ENCODE peak calls at places on chromosome 1, in four cellular contexts. Z, T, R and L are unnamed samples.

GRCh38 chr1:234957330-234958065 is 171.1 kb downstream of the TOMM20 start:
- DNase-seq in Z (peak; percentile 62), T (peak; percentile 97), R (no peak), L (no peak)

GRCh38 chr1:199089393-199090122 is 450.7 kb downstream of the PTPRC start:
- DNase-seq in Z (no peak), T (no peak), R (peak; percentile 38), L (no peak)

GRCh38 chr1:173043253-173043652 is 7.5 kb downstream of the TNFSF18 start:
- DNase-seq in Z (no peak), T (peak; percentile 46), R (no peak), L (no peak)

GRCh38 chr1:3553166-3553939 is 58.0 kb downstream of the MEGF6 start:
- DNase-seq in Z (no peak), T (no peak), R (no peak), L (no peak)

GRCh38 chr1:223189903-223190724 is 47.1 kb upstream of the TLR5 start:
- DNase-seq in Z (no peak), T (peak; percentile 87), R (peak; percentile 56), L (no peak)

GRCh38 chr1:1631793-1632420 is at the start of gene MMP23B:
- DNase-seq in Z (peak; percentile 67), T (no peak), R (no peak), L (no peak)

GRCh38 chr1:42937141-42937696 is 21.4 kb downstream of the SLC2A1 start:
- DNase-seq in Z (no peak), T (peak; percentile 59), R (no peak), L (no peak)

GRCh38 chr1:29213055-29213454 is 17.7 kb downstream of the MECR start:
- DNase-seq in Z (no peak), T (no peak), R (no peak), L (no peak)

GRCh38 chr1:63721531-63722189 is 52.2 kb upstream of the ROR1 start:
- DNase-seq in Z (no peak), T (peak; percentile 53), R (no peak), L (peak; percentile 68)

GRCh38 chr1:167373398-167373797 is 144.9 kb downstream of the CD247 start:
- DNase-seq in Z (no peak), T (peak; percentile 43), R (no peak), L (no peak)

GRCh38 chr1:170241266-170241851 is 95.6 kb downstream of the NTMT2 start:
- DNase-seq in Z (no peak), T (no peak), R (no peak), L (no peak)

GRCh38 chr1:77036560-77036959 is 169.3 kb downstream of the ST6GALNAC5 start:
- DNase-seq in Z (no peak), T (peak; percentile 36), R (no peak), L (no peak)

GRCh38 chr1:1901641-1902294 is 10.9 kb upstream of the GNB1 start:
- DNase-seq in Z (peak; percentile 26), T (no peak), R (no peak), L (no peak)

GRCh38 chr1:39561321-39561720 is 15.3 kb downstream of the PABPC4 start:
- DNase-seq in Z (no peak), T (no peak), R (no peak), L (no peak)

GRCh38 chr1:27388337-27389005 is 4.0 kb upstream of the GPR3 start:
- DNase-seq in Z (peak; percentile 83), T (no peak), R (peak; percentile 81), L (peak; percentile 79)

GRCh38 chr1:205994342-205994741 is 8.9 kb downstream of the RAB7B start:
- DNase-seq in Z (no peak), T (no peak), R (no peak), L (no peak)

GRCh38 chr1:110348771-110349170 is 9.6 kb downstream of the RBM15 start:
- DNase-seq in Z (no peak), T (no peak), R (no peak), L (no peak)

DNA sequence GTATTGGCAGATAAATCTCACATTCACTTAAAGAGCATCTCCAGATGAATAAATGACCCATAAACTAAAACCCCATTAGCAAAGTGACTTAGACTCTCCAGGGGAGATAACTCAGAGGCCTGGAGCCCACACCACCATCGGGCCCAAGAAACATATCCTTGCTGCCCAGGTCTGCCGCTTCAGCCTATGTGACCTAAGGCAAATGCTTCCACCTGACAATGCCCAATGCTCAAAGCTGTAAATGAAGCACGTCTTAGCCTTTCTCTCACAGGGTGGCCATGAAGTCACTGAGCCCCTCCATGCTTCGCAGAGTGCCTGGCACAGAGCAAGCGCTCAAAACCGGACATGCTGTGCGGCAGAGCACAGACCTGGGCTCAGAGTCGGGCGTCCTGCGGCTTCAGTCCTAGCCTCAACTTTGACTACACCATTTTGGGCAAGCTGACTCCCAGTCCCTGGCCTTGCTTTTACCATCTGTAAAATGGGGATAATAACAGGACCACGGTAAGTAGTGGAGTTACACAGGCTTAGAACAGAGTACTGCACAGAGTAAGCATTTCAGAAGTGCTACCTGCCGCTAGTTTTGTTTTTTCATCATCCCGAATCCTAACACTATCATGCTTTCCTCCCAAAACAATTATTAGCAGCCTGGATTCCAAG is 23.7 kb downstream of the NOL9 start:
- DNase-seq in Z (no peak), T (no peak), R (no peak), L (no peak)
- TF ChIP-seq CTCF in Z (no peak), T (no peak), R (no peak), L (no peak)

GRCh38 chr1:102836991-102837390 is 271.3 kb downstream of the COL11A1 start:
- DNase-seq in Z (no peak), T (no peak), R (no peak), L (no peak)

GRCh38 chr1:102833171-102833570 is 275.2 kb downstream of the COL11A1 start:
- DNase-seq in Z (no peak), T (no peak), R (no peak), L (no peak)

GRCh38 chr1:102838016-102838415 is 270.3 kb downstream of the COL11A1 start:
- DNase-seq in Z (no peak), T (no peak), R (no peak), L (no peak)

GRCh38 chr1:102837551-102837950 is 270.8 kb downstream of the COL11A1 start:
- DNase-seq in Z (no peak), T (no peak), R (no peak), L (no peak)

GRCh38 chr1:102834688-102835320 is 273.5 kb downstream of the COL11A1 start:
- DNase-seq in Z (no peak), T (peak; percentile 35), R (no peak), L (no peak)
- TF ChIP-seq CTCF in Z (no peak), T (no peak), R (no peak), L (no peak)

GRCh38 chr1:19648689-19649088 is 4.6 kb downstream of the NBL1 start:
- DNase-seq in Z (peak; percentile 93), T (no peak), R (no peak), L (no peak)
- TF ChIP-seq CTCF in Z (peak; percentile 76), T (no peak), R (peak; percentile 25), L (no peak)

GRCh38 chr1:152479792-152480595 is 30.6 kb upstream of the LCE5A start:
- DNase-seq in Z (no peak), T (no peak), R (peak; percentile 60), L (peak; percentile 12)
- TF ChIP-seq CTCF in Z (peak; percentile 21), T (no peak), R (peak; percentile 63), L (no peak)

GRCh38 chr1:154752273-154753030 is 117.6 kb downstream of the KCNN3 start:
- DNase-seq in Z (no peak), T (no peak), R (no peak), L (no peak)
- TF ChIP-seq CTCF in Z (no peak), T (no peak), R (peak; percentile 11), L (no peak)

DNA sequence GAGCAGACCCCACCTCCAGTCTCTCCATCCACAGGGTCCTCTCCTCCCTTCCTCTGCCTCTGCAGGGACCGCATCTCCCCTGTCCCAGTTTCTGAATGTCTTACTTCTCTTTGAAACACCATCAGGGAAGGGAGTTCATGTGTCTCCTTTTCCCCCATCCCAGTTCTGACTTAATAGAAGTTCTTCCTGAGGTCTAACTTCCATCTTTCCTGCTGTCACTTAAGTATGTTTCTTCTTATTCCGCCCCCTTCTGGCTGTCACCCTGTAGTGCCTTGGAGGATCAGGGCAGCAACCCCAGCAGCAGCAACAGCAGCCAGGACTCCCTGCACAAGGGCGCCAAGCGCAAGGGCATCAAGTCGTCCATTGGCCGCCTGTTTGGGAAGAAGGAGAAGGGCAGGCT is 29.3 kb downstream of the MYOG start:
- DNase-seq in Z (no peak), T (no peak), R (no peak), L (no peak)
- TF ChIP-seq CTCF in Z (peak; percentile 57), T (no peak), R (peak; percentile 36), L (no peak)

GRCh38 chr1:53640696-53641065 is 98.3 kb downstream of the GLIS1 start:
- DNase-seq in Z (no peak), T (no peak), R (no peak), L (no peak)

GRCh38 chr1:53639996-53640695 is 98.8 kb downstream of the GLIS1 start:
- DNase-seq in Z (no peak), T (no peak), R (no peak), L (no peak)

GRCh38 chr1:53638641-53639035 is 100.3 kb downstream of the GLIS1 start:
- DNase-seq in Z (peak; percentile 19), T (no peak), R (no peak), L (no peak)

GRCh38 chr1:53637726-53638640 is 101.0 kb downstream of the GLIS1 start:
- DNase-seq in Z (peak; percentile 16), T (no peak), R (no peak), L (no peak)

GRCh38 chr1:53639251-53639721 is 99.7 kb downstream of the GLIS1 start:
- DNase-seq in Z (no peak), T (peak; percentile 79), R (no peak), L (no peak)
- TF ChIP-seq CTCF in Z (no peak), T (no peak), R (no peak), L (no peak)

GRCh38 chr1:44294588-44295007 is 60.5 kb downstream of the ERI3 start:
- DNase-seq in Z (peak; percentile 73), T (peak; percentile 80), R (no peak), L (peak; percentile 10)
- TF ChIP-seq CTCF in Z (peak; percentile 82), T (peak; percentile 9), R (no peak), L (peak; percentile 18)